ENCODE peak calls at places on chromosomes 3 and 15, in six cellular contexts. B is vagina, M is hepatocyte, D is progenitor cell of endocrine pancreas, O is thoracic aorta, R is HFF-Myc. K is an unnamed sample.

GRCh38 chr3:106825962-106826605 is 551.2 kb upstream of the CCDC54 start:
- DNase-seq in B (no peak), M (peak), D (no peak), O (no peak), R (no peak), K (no peak)

GRCh38 chr3:187031934-187032333 is 101.6 kb downstream of the ST6GAL1 start:
- DNase-seq in B (no peak), M (no peak), D (no peak), O (no peak), R (no peak), K (no peak)

GRCh38 chr3:120637836-120638559 is 41.9 kb downstream of the NDUFB4 start:
- DNase-seq in B (no peak), M (no peak), D (no peak), O (no peak), R (peak), K (no peak)

GRCh38 chr3:171258316-171258715 is 201.9 kb downstream of the TNIK start:
- DNase-seq in B (no peak), M (no peak), D (no peak), O (no peak), R (no peak), K (no peak)

GRCh38 chr15:75733761-75734651 is 21.4 kb upstream of the CSPG4 start:
- DNase-seq in B (no peak), M (no peak), D (no peak), O (no peak), R (no peak), K (no peak)

GRCh38 chr15:100438570-100438969 is 90.2 kb downstream of the CERS3 start:
- DNase-seq in B (no peak), M (peak), D (no peak), O (no peak), R (no peak), K (peak)

GRCh38 chr15:29343229-29343628 is 73.6 kb upstream of the NSMCE3 start:
- DNase-seq in B (no peak), M (no peak), D (no peak), O (no peak), R (no peak), K (no peak)

GRCh38 chr3:178181784-178182183 is 354.5 kb upstream of the KCNMB2 start:
- DNase-seq in B (no peak), M (no peak), D (no peak), O (no peak), R (no peak), K (no peak)

GRCh38 chr3:125057186-125057850 is 1.5 kb upstream of the HEG1 start:
- DNase-seq in B (no peak), M (no peak), D (no peak), O (no peak), R (no peak), K (no peak)

GRCh38 chr3:108500728-108501127 is 9.7 kb downstream of the MYH15 start:
- DNase-seq in B (no peak), M (no peak), D (no peak), O (no peak), R (no peak), K (no peak)

GRCh38 chr15:78932216-78932808 is 12.5 kb downstream of the CTSH start:
- DNase-seq in B (no peak), M (no peak), D (no peak), O (no peak), R (no peak), K (no peak)

DNA sequence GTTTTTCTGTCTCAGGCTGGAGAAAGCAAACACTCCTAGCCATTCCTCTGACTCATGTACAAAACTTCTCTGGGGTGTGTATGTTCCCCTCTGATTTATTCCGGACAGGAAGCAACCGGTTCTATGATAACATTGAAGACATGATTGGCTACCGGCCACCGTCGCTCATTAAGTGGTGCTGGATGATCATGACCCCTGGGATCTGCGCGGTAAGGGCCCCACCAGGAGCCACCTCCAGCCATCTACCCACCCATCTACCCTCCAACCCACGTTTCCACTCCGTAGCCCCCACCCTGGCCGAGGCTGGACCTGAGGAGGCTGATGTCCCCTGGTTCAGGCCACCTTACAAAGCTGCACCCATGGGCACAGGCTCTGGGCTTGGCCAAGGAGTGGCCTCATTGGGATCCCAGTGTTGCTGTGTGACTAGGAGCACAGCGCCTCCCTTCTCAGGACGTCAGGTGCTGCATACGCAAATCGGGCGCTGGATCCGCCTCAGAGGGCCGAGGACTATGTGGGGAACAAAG is 58.5 kb upstream of the SLC6A1 start:
- DNase-seq in B (no peak), M (no peak), D (no peak), O (no peak), R (no peak), K (no peak)
- TF ChIP-seq CTCF in B (no peak), M (no peak), D (no peak), O (no peak), R (no peak), K (no peak)

GRCh38 chr3:134337511-134338200 is 36.6 kb downstream of the AMOTL2 start:
- DNase-seq in B (no peak), M (no peak), D (no peak), O (no peak), R (no peak), K (peak)
- TF ChIP-seq CTCF in B (no peak), M (no peak), D (no peak), O (no peak), R (no peak), K (no peak)

GRCh38 chr15:101725073-101725472 is 800 bp upstream of the TARS3 start:
- DNase-seq in B (no peak), M (no peak), D (no peak), O (no peak), R (no peak), K (no peak)

GRCh38 chr15:101724675-101725005 is 367 bp upstream of the TARS3 start:
- DNase-seq in B (no peak), M (no peak), D (no peak), O (no peak), R (no peak), K (peak)

GRCh38 chr15:101727186-101727585 is 2.9 kb upstream of the TARS3 start:
- DNase-seq in B (no peak), M (no peak), D (no peak), O (no peak), R (no peak), K (no peak)

GRCh38 chr15:101723161-101723873 is 956 bp downstream of the TARS3 start:
- DNase-seq in B (no peak), M (peak), D (no peak), O (no peak), R (peak), K (no peak)

GRCh38 chr15:101723874-101724674 is at the start of gene TARS3:
- DNase-seq in B (peak), M (peak), D (peak), O (peak), R (peak), K (peak)
- TF ChIP-seq CTCF in B (no peak), M (peak), D (peak), O (no peak), R (no peak), K (no peak)

GRCh38 chr3:14646150-14646573 is 5.4 kb upstream of the CCDC174 start:
- DNase-seq in B (no peak), M (no peak), D (no peak), O (no peak), R (no peak), K (no peak)

GRCh38 chr3:14647976-14648955 is 3.3 kb upstream of the CCDC174 start:
- DNase-seq in B (no peak), M (no peak), D (no peak), O (no peak), R (no peak), K (no peak)

GRCh38 chr3:14649466-14649865 is 2.1 kb upstream of the CCDC174 start:
- DNase-seq in B (no peak), M (no peak), D (no peak), O (no peak), R (no peak), K (no peak)

GRCh38 chr3:14645453-14645852 is 6.1 kb upstream of the CCDC174 start:
- DNase-seq in B (no peak), M (no peak), D (no peak), O (no peak), R (no peak), K (no peak)

DNA sequence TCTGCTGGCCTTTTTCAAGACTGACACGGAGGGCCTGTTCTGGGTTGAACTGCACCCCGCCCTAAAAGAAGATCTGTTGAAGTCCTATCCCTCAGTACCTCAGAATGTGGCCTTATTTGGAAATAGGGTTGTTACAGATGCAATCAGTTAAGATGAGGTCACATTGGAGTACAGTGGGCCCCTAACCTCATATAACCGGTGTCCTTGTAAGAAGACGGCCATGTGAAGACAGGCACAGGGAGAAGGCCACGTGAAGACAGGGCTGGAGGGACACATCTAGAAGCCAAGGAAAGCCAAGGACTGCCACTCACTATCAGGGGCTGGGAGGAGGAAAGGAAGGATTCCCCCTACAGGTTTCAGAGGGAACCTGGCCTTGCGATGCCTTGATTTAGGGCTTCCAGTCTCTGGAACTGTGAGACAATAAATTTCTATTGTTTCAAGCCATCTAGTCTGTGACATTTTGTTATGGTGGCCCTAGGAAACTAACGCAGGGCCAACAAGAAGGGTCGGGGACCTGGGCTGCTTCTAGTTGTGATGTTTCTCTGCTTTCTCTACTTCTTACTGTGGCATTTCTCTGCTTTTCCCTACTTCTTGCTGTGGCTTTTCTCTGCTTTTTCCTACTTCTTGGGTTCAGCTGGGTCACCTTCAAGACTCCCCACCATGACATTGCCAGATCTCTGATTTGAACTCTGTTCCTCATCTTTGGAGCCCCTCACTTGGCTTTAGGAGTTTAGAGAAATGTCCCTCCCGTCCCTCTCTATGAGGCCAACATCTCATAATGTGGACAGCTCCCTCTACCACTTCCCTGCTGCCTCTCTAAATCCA is 4.8 kb upstream of the CCDC174 start:
- DNase-seq in B (no peak), M (peak), D (no peak), O (no peak), R (no peak), K (no peak)
- TF ChIP-seq CTCF in B (no peak), M (no peak), D (no peak), O (no peak), R (peak), K (no peak)

DNA sequence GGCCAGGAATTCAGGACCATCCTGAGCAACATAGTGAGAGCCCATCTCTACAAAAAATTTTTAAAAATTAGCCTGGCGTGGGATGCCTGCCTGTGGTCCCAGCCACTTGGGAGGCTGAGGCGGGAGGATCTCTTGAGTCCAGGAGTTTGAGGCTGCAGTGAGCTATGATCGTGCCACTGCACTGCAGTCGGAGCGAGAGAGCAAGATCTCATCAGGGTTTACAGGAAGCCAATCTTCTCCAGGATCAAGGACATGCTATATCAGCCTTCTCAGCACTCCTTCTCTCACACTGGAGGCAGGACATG is 451 bp upstream of the STOML1 start:
- DNase-seq in B (no peak), M (no peak), D (no peak), O (no peak), R (no peak), K (no peak)
- TF ChIP-seq CTCF in B (no peak), M (no peak), D (no peak), O (peak), R (no peak), K (no peak)

GRCh38 chr3:134039161-134039862 is 9.6 kb upstream of the SLCO2A1 start:
- DNase-seq in B (peak), M (peak), D (no peak), O (no peak), R (no peak), K (no peak)
- TF ChIP-seq CTCF in B (no peak), M (peak), D (peak), O (no peak), R (peak), K (no peak)

DNA sequence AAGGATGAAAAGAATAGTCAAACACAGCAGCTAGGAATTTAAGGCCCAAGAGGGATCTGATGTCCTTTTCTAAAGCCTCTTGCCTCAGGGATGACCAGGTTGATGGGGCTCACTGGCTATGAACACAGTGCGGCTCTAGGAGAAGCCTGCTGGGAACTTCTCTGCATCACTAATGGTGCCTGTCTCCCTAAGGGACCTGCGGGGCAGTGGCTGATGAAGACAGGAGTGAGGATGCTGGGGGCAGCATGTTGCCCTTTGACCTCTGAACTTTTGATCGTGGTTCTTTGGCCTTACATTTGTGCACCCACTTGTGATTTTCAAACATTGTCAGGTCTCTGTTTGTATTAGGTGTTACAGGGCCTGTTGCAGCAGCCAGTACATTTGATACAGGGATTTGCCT is 64.9 kb upstream of the KLHL25 start:
- DNase-seq in B (no peak), M (no peak), D (no peak), O (no peak), R (no peak), K (no peak)
- TF ChIP-seq CTCF in B (no peak), M (no peak), D (no peak), O (no peak), R (no peak), K (no peak)

DNA sequence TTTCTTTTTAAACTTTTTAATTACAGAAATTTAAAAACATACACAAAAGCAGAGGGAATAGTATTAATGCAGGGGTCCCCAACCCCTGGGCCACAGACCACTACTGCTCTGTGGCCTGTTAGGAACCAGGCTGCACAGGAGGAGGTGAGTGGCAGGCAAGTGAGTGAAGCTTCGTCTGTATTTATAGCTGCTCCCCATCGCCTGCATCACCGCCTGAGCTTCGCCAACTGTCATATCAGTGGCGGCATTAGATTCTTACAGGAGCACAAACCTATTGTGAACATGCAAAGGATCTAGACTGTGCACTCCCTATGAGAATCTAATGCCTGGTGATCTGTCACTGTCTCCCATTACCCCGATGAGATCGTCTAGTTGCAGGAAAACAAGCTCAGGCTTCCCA is 22.4 kb downstream of the CCR9 start:
- DNase-seq in B (no peak), M (no peak), D (no peak), O (no peak), R (no peak), K (no peak)
- TF ChIP-seq CTCF in B (no peak), M (no peak), D (no peak), O (no peak), R (no peak), K (no peak)

GRCh38 chr15:61644550-61644949 is 415.4 kb upstream of the RORA start:
- DNase-seq in B (peak), M (no peak), D (no peak), O (no peak), R (no peak), K (no peak)
- TF ChIP-seq CTCF in B (no peak), M (no peak), D (no peak), O (no peak), R (no peak), K (no peak)

GRCh38 chr3:116102037-116102436 is 343.2 kb downstream of the LSAMP start:
- DNase-seq in B (no peak), M (no peak), D (no peak), O (no peak), R (no peak), K (no peak)
- TF ChIP-seq CTCF in B (no peak), M (no peak), D (no peak), O (no peak), R (no peak), K (no peak)